ENCODE peak calls at places on chromosomes 12 and 14, in six cellular contexts. D is stimulated activated CD4-positive, alpha-beta T cell treated with anti-CD3 and anti-CD28 coated beads, Interleukin-15, amount 100 ng/mL, for 1 hour; M is endodermal cell; W is ACHN; S is B cell; H is endothelial cell of umbilical vein. B is an unnamed sample.
A peak's percentile ranks its signal among the peaks of the same experiment; 100 is the strongest.

GRCh38 chr14:51401272-51401671 is 161.2 kb downstream of the TMX1 start:
- DNase-seq in D (no peak), M (no peak), W (no peak), S (no peak), H (no peak), B (no peak)

GRCh38 chr14:34424488-34424887 is 37.6 kb downstream of the SPTSSA start:
- DNase-seq in D (no peak), M (no peak), W (no peak), S (no peak), H (no peak), B (no peak)

GRCh38 chr12:29519585-29520182 is 22.2 kb upstream of the OVCH1 start:
- DNase-seq in D (no peak), M (peak; percentile 70), W (peak; percentile 56), S (no peak), H (peak; percentile 75), B (no peak)

GRCh38 chr12:115660211-115660805 is 617.2 kb downstream of the MED13L start:
- DNase-seq in D (no peak), M (no peak), W (no peak), S (no peak), H (no peak), B (no peak)

GRCh38 chr14:23494223-23494622 is 24.7 kb downstream of the NGDN start:
- DNase-seq in D (no peak), M (peak; percentile 85), W (no peak), S (no peak), H (no peak), B (no peak)

GRCh38 chr12:49683604-49684309 is 23.4 kb downstream of the FMNL3 start:
- DNase-seq in D (no peak), M (no peak), W (no peak), S (no peak), H (no peak), B (no peak)

GRCh38 chr14:64683264-64683663 is 21.0 kb upstream of the PLEKHG3 start:
- DNase-seq in D (no peak), M (no peak), W (no peak), S (no peak), H (no peak), B (no peak)

GRCh38 chr12:27547592-27547991 is 23.6 kb downstream of the PPFIBP1 start:
- DNase-seq in D (no peak), M (no peak), W (no peak), S (no peak), H (no peak), B (no peak)

GRCh38 chr12:103128862-103129501 is 171.5 kb downstream of the ASCL1 start:
- DNase-seq in D (no peak), M (no peak), W (no peak), S (no peak), H (no peak), B (no peak)

GRCh38 chr12:42588981-42589464 is 523 bp downstream of the PRICKLE1 start:
- DNase-seq in D (no peak), M (peak; percentile 91), W (peak; percentile 68), S (peak; percentile 33), H (peak; percentile 55), B (peak; percentile 70)

GRCh38 chr14:70784886-70785285 is 24.4 kb downstream of the MAP3K9 start:
- DNase-seq in D (no peak), M (no peak), W (no peak), S (no peak), H (no peak), B (no peak)

GRCh38 chr12:94020335-94020734 is 128.0 kb upstream of the PLXNC1 start:
- DNase-seq in D (no peak), M (no peak), W (no peak), S (no peak), H (no peak), B (no peak)